ENCODE peak calls at places on chromosome 13, in six cellular contexts. D is Calu3, Q is sigmoid colon, A is body of pancreas, C is RWPE1, P is HFF-Myc. T is an unnamed sample.

GRCh38 chr13:99572921-99573320 is 71.6 kb downstream of the TM9SF2 start:
- DNase-seq in Q (no peak), A (no peak), C (no peak), P (no peak), D (no peak), T (no peak)

GRCh38 chr13:110610955-110611595 is 4.3 kb upstream of the NAXD start:
- DNase-seq in A (no peak), D (no peak), Q (no peak), C (no peak), P (no peak), T (no peak)

GRCh38 chr13:113664751-113665581 is 2.1 kb upstream of the GRK1 start:
- DNase-seq in C (no peak), P (no peak), A (no peak), Q (peak; percentile 37), D (no peak), T (no peak)

GRCh38 chr13:32790731-32791130 is 204.5 kb downstream of the PDS5B start:
- DNase-seq in D (no peak), P (peak; percentile 6), Q (no peak), C (no peak), A (no peak), T (no peak)

GRCh38 chr13:98960331-98961203 is 17.3 kb downstream of the DOCK9 start:
- DNase-seq in A (no peak), P (no peak), D (no peak), C (no peak), Q (no peak), T (no peak)

GRCh38 chr13:95128045-95128643 is 173.1 kb downstream of the ABCC4 start:
- DNase-seq in A (no peak), P (no peak), Q (no peak), C (peak; percentile 26), D (no peak), T (peak; percentile 22)

GRCh38 chr13:114259974-114260373 is 21.4 kb upstream of the UPF3A start:
- DNase-seq in A (no peak), Q (no peak), D (no peak), P (no peak), C (no peak), T (no peak)

GRCh38 chr13:90238433-90238832 is 1109.1 kb upstream of the MIR17HG start:
- DNase-seq in A (no peak), P (no peak), Q (no peak), D (no peak), C (peak; percentile 1), T (peak; percentile 24)

GRCh38 chr13:79566118-79566517 is 85.2 kb downstream of the NDFIP2 start:
- DNase-seq in A (no peak), P (no peak), Q (no peak), C (no peak), D (no peak), T (no peak)

GRCh38 chr13:96238241-96238640 is 148.3 kb downstream of the HS6ST3 start:
- DNase-seq in A (no peak), P (no peak), D (no peak), Q (no peak), C (no peak), T (no peak)

GRCh38 chr13:112844879-112845278 is 124.1 kb upstream of the MCF2L start:
- DNase-seq in Q (no peak), D (no peak), P (no peak), C (no peak), A (no peak), T (no peak)

GRCh38 chr13:62209539-62209938 is 793.9 kb upstream of the PCDH20 start:
- DNase-seq in C (no peak), A (no peak), Q (no peak), P (no peak), D (no peak), T (no peak)

GRCh38 chr13:107842562-107843180 is 372.7 kb downstream of the LIG4 start:
- DNase-seq in Q (no peak), D (no peak), P (no peak), A (no peak), C (peak; percentile 11), T (peak; percentile 39)

GRCh38 chr13:84393981-84394625 is 511.8 kb upstream of the SLITRK1 start:
- DNase-seq in D (no peak), P (no peak), C (peak; percentile 16), A (no peak), Q (no peak), T (peak; percentile 64)

GRCh38 chr13:34867590-34867989 is 74.5 kb upstream of the NBEA start:
- DNase-seq in D (no peak), C (no peak), A (no peak), Q (no peak), P (peak; percentile 29), T (peak; percentile 8)

GRCh38 chr13:61777281-61777680 is 361.6 kb upstream of the PCDH20 start:
- DNase-seq in C (no peak), Q (no peak), A (no peak), P (no peak), D (no peak), T (no peak)

GRCh38 chr13:68081051-68081450 is 850.9 kb upstream of the PCDH9 start:
- DNase-seq in Q (no peak), D (no peak), A (no peak), C (no peak), P (no peak), T (no peak)

GRCh38 chr13:98307392-98307743 is 130.3 kb upstream of the RNF113B start:
- DNase-seq in A (no peak), Q (no peak), D (no peak), C (no peak), P (no peak), T (no peak)

DNA sequence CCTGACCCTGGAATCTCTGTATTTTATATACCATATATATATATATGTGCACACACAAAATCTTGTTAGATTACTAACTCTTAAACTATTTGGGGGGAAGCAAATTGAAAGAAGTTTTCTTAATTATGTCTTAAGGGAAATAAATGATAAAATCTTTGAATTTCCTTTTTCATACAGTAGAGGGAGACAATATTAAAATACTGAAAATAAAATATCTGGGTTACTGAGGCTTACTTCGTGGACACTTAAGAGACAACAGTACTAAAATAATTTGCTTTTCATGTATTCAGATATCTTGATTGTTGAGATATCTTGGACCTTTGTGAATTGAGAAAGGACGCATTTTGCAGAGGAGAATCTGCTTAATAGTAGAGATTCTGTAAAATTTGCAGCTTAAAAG is 17.0 kb downstream of the SUGT1 start:
- DNase-seq in C (no peak), D (no peak), P (no peak), A (no peak), Q (no peak), T (no peak)
- TF ChIP-seq CTCF in C (no peak), D (no peak), P (no peak), A (no peak), Q (no peak), T (no peak)

GRCh38 chr13:46288570-46289259 is 77.0 kb downstream of the LRRC63 start:
- DNase-seq in P (no peak), D (peak; percentile 15), Q (no peak), A (no peak), C (peak; percentile 24), T (peak; percentile 65)

GRCh38 chr13:46286972-46287371 is 75.2 kb downstream of the LRRC63 start:
- DNase-seq in C (no peak), D (no peak), A (no peak), Q (no peak), P (no peak), T (no peak)

DNA sequence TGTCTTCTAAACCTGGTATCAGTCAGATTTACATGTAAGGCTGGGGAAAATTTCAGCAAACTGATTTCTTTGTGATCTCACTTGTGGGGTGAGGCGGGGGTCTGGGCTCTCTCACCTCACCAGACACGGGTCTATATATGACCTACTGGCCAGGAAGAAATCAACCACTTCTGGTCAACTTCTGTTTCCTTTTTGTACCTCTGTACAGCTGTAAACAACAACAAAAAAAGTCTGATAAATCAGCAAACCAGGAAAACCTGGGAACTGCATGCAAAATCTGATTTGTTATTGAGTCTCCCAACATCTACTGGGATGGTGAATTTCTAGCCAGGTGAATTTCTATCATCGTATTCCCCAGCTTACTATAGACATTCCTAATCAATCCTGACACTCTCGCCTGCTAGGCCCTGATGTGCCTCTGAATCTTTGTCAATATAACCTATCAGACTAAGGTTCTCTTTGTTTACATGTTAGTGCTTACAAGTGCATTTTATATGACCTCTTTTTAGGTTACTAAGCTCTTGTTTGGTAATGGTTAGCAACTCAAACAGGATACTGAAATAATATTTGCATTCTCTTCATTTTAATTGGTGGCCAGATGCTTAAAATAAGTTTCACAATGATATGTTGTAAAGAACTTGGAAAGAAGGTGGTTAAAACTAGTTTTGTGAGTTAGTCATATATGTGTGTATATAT is 77.7 kb downstream of the LRRC63 start:
- DNase-seq in A (no peak), P (no peak), Q (no peak), C (no peak), D (no peak), T (no peak)
- TF ChIP-seq CTCF in A (no peak), P (no peak), Q (no peak), C (peak; percentile 5), D (no peak), T (no peak)

GRCh38 chr13:60577761-60578160 is 180.7 kb downstream of the TDRD3 start:
- DNase-seq in A (no peak), Q (no peak), P (no peak), D (no peak), C (no peak), T (no peak)

GRCh38 chr13:60584976-60585375 is 188.0 kb downstream of the TDRD3 start:
- DNase-seq in Q (no peak), D (no peak), A (no peak), C (no peak), P (no peak), T (peak; percentile 46)

GRCh38 chr13:60583911-60584753 is 187.1 kb downstream of the TDRD3 start:
- DNase-seq in C (no peak), Q (no peak), A (no peak), P (peak; percentile 20), D (no peak), T (peak; percentile 86)

DNA sequence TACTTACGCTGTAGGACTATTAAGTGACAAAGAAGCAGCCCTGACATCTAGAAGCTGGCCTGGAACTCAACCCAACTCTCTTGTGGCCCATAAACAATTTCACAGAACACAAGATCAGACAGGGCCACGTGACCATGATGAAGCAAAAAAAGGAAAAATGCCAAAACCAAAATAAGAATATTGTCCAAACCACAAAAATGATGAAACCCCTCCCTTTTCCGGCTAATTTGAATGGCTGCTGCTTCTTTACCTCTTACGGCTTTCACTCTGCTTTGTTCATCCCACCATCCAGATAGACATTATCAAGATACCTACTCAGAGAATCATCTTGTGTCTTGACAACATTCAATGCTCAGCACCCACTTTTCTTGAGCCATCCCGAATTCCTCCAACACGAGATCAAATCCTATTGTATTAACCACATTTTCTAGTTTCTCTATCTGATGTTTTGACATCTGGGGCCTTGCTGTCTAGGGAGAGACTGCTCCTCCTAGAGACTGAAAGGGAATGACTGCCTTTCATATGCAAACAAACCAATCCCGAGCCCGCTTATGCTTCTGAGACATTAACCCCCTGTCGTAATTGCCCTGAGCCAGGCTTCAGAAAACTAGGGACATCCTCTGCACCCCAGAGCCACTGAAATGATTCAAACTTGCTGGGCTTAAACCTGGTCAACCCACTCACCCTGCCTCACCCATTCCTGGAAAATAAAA is 186.3 kb downstream of the TDRD3 start:
- DNase-seq in C (no peak), D (no peak), Q (no peak), P (no peak), A (no peak), T (peak; percentile 64)
- TF ChIP-seq CTCF in C (no peak), D (no peak), Q (no peak), P (no peak), A (no peak), T (no peak)

DNA sequence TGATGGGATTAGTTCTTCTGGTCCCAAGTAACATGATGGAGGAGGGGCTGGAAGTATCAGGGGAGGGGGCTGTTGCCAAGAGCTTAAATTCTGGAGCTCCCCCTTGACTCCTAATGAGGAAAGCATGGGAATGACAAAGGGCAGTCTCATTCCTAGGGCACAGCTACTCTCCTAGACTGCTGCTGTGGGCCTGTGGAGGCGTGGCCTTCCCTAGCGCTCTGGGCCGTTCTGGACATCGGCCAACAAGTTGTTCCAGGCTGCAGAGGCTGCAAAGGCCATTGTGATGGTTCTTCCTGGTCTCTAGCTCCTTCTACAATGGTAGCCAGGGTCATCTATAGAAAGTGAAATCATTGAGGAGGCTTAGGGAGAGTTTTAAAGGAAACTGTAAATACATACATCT is 916.6 kb downstream of the DIAPH3 start:
- DNase-seq in Q (no peak), C (no peak), A (peak; percentile 25), P (no peak), D (no peak), T (peak; percentile 35)
- TF ChIP-seq CTCF in Q (no peak), C (no peak), A (no peak), P (no peak), D (no peak), T (no peak)